ENCODE peak calls at places on chromosomes 13 and 19, in seven cellular contexts. S, H, X, G, B, N and P are unnamed samples.

GRCh38 chr13:106484755-106485193 is 50.7 kb downstream of the EFNB2 start:
- DNase-seq in S (no peak), H (no peak), X (no peak), G (no peak), B (no peak), N (no peak), P (no peak)

GRCh38 chr19:7533281-7533819 is 2.2 kb upstream of the PNPLA6 start:
- DNase-seq in S (no peak), H (no peak), X (peak; percentile 71), G (no peak), B (no peak), N (no peak), P (no peak)

GRCh38 chr19:33040994-33041827 is 23.5 kb downstream of the RHPN2 start:
- DNase-seq in S (no peak), H (peak; percentile 100), X (no peak), G (no peak), B (no peak), N (peak; percentile 37), P (no peak)

GRCh38 chr13:98766716-98767115 is 14.2 kb upstream of the SLC15A1 start:
- DNase-seq in S (no peak), H (no peak), X (no peak), G (no peak), B (no peak), N (no peak), P (no peak)

GRCh38 chr19:31099470-31100190 is 249.6 kb downstream of the TSHZ3 start:
- DNase-seq in S (no peak), H (no peak), X (no peak), G (no peak), B (peak; percentile 29), N (no peak), P (no peak)

GRCh38 chr19:38290631-38291147 is 13.4 kb upstream of the C19orf33 start:
- DNase-seq in S (no peak), H (no peak), X (no peak), G (no peak), B (no peak), N (no peak), P (no peak)

GRCh38 chr13:111526922-111527321 is 206.5 kb downstream of the TEX29 start:
- DNase-seq in S (no peak), H (no peak), X (no peak), G (no peak), B (no peak), N (no peak), P (no peak)

GRCh38 chr19:5006821-5007220 is 37.9 kb downstream of the KDM4B start:
- DNase-seq in S (no peak), H (no peak), X (no peak), G (no peak), B (no peak), N (no peak), P (no peak)

GRCh38 chr19:29191005-29191404 is 21.9 kb downstream of the UQCRFS1 start:
- DNase-seq in S (no peak), H (no peak), X (no peak), G (no peak), B (no peak), N (no peak), P (no peak)

GRCh38 chr19:49421039-49421877 is 2.0 kb downstream of the PTH2 start:
- DNase-seq in S (peak; percentile 61), H (no peak), X (peak; percentile 99), G (peak; percentile 91), B (peak; percentile 95), N (no peak), P (no peak)

GRCh38 chr19:938233-938923 is 12.5 kb downstream of the ARID3A start:
- DNase-seq in S (no peak), H (no peak), X (no peak), G (no peak), B (no peak), N (no peak), P (no peak)

DNA sequence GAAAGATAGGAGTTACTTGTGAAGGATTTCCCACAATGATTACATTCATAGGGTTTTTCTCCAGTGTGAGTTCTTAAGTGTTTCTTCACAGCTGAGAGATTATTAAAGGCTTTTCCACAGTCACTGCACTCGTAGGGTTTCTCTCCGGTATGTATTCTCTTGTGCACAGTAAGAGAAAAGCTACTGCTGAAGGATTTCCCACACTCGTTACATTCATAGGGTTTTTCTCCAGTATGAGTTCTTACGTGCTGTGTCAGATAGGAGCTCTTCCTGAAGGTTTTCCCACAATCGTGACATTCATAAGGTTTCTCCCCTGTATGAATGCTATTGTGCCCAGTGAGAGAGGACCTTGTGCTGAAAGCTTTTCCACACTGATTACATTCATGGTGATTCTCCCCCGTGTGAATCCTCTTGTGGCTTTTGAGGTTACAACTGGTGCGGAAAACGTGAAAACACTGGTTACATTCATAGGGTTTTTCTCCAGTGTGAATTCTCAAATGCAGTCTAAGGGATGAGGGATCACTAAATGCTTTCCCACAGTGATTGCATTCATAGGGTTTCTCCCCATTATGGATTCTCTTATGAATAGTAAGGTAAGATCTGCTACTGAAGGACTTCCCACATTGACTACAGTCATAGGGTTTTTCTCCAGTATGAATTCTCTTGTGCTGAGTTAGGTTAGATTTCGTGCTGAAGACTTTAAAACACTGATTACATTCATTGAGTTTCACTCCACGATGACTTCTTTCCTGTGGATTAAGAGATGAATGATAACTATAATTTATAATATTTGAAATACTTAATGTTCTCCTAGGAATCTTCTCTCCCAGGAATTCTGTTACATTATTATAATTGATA is 20.6 kb downstream of the ZNF558 start:
- DNase-seq in S (no peak), H (no peak), X (no peak), G (no peak), B (no peak), N (no peak), P (no peak)
- TF ChIP-seq TAF1 in S (no peak), H (no peak), X (no peak), G (no peak), B (no peak), N (no peak), P (no peak)

GRCh38 chr13:28314879-28315278 is 176.5 kb downstream of the PAN3 start:
- DNase-seq in S (no peak), H (peak; percentile 43), X (no peak), G (no peak), B (no peak), N (no peak), P (no peak)

GRCh38 chr13:28316841-28317240 is 178.1 kb downstream of the FLT1 start:
- DNase-seq in S (no peak), H (no peak), X (no peak), G (no peak), B (no peak), N (no peak), P (no peak)

GRCh38 chr13:28313579-28313978 is 175.2 kb downstream of the PAN3 start:
- DNase-seq in S (no peak), H (no peak), X (no peak), G (no peak), B (no peak), N (no peak), P (no peak)

GRCh38 chr13:28318418-28318995 is 176.4 kb downstream of the FLT1 start:
- DNase-seq in S (no peak), H (no peak), X (no peak), G (no peak), B (no peak), N (no peak), P (no peak)

DNA sequence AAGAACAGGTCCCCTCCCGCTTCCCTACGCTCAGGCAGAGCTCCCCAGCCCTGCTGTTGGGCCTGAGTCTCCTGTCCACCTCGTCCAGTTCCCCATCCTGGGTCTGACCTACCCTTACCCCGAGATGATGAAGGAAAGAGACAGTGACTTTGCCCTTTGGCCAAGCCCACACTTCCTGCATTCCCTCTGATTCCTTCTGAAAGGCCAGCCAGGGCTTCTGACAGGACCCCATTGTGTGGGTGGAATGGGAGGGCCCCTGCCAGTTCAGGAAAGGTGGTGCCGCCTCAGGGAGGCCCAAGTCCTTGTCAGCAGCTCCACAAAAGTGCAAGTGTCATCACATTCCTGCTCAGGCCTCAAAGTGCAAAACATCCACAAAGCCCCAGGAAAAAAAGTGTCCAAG is 177.8 kb downstream of the PAN3 start:
- DNase-seq in S (no peak), H (peak; percentile 61), X (no peak), G (no peak), B (no peak), N (no peak), P (no peak)
- TF ChIP-seq TAF1 in S (no peak), H (no peak), X (no peak), G (no peak), B (no peak), N (no peak), P (no peak)

GRCh38 chr19:2207991-2208860 is 27.9 kb downstream of the PLEKHJ1 start:
- DNase-seq in S (peak; percentile 70), H (no peak), X (peak; percentile 72), G (peak; percentile 57), B (no peak), N (no peak), P (peak; percentile 82)
- TF ChIP-seq TAF1 in S (no peak), H (no peak), X (no peak), G (no peak), B (no peak), N (no peak), P (no peak)

DNA sequence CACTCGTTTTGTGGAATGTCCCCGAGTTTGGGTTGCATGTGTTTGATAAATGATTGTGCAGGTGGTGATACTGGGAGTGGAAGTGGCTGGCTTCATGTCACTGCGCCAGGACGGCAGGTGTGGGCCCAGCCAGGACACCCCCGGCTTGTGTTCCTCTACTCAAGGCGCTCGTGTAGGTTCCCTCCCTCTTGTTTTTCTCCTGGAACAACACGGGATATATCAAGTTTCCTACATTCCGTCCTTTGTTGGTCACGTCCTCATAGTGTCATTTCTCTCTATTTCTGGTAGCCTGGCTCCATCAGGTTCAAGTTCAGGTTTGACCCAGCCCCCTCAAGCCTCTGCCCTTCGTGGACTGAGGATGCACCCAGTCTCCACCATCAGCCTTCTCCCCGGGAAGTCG is 16.3 kb downstream of the IL17D start:
- DNase-seq in S (no peak), H (no peak), X (no peak), G (no peak), B (no peak), N (no peak), P (no peak)
- TF ChIP-seq TAF1 in S (no peak), H (no peak), X (no peak), G (no peak), B (no peak), N (no peak), P (no peak)

DNA sequence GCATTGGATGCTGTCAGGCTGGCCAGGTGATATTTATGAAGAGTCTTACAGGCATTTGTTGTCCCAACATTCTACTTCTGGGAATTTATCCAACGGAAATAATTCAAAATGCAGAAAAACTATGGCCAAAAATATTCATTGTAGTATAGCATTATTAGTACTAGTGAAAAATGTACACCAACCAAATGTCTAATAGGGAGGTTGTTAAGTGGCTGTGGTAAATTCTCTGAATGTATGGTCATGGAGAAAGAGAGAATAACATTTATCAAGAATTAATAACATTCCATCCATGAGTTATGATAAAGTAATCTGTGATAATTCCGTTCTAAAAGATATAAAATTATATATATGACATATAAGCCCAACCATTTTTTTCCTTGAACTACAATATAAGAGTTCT is 38.7 kb upstream of the GAS6 start:
- DNase-seq in S (no peak), H (no peak), X (no peak), G (no peak), B (no peak), N (no peak), P (no peak)
- TF ChIP-seq TAF1 in S (no peak), H (no peak), X (no peak), G (no peak), B (no peak), N (no peak), P (no peak)